ENCODE peak calls at places on chromosome X, in four cellular contexts. One of them, this sample, is unnamed.

GRCh38 chrX:80807606-80808159 is 2.0 kb downstream of the BRWD3 start:
- DNase-seq in HFF-Myc: peak
- DNase-seq in fibroblast of the aortic adventitia: peak
- DNase-seq in CD8-positive, alpha-beta T cell: no peak
- DNase-seq in this sample: no peak

GRCh38 chrX:40094041-40094899 is 3.5 kb downstream of the BCOR start:
- DNase-seq in HFF-Myc: no peak
- DNase-seq in fibroblast of the aortic adventitia: peak
- DNase-seq in CD8-positive, alpha-beta T cell: no peak
- DNase-seq in this sample: no peak

GRCh38 chrX:113512700-113513395 is 672.2 kb upstream of the AMOT start:
- DNase-seq in HFF-Myc: no peak
- DNase-seq in fibroblast of the aortic adventitia: peak
- DNase-seq in CD8-positive, alpha-beta T cell: no peak
- DNase-seq in this sample: no peak

GRCh38 chrX:20739038-20739745 is 472.5 kb upstream of the RPS6KA3 start:
- DNase-seq in HFF-Myc: no peak
- DNase-seq in fibroblast of the aortic adventitia: no peak
- DNase-seq in CD8-positive, alpha-beta T cell: no peak
- DNase-seq in this sample: no peak

GRCh38 chrX:143017272-143017671 is 8.5 kb upstream of the SPANXN4 start:
- DNase-seq in HFF-Myc: no peak
- DNase-seq in fibroblast of the aortic adventitia: no peak
- DNase-seq in CD8-positive, alpha-beta T cell: no peak
- DNase-seq in this sample: no peak

GRCh38 chrX:1609311-1609710 is 5.5 kb upstream of the ASMT start:
- DNase-seq in HFF-Myc: no peak
- DNase-seq in fibroblast of the aortic adventitia: no peak
- DNase-seq in CD8-positive, alpha-beta T cell: no peak
- DNase-seq in this sample: no peak

GRCh38 chrX:125926295-125926694 is 239.8 kb downstream of the DCAF12L2 start:
- DNase-seq in HFF-Myc: no peak
- DNase-seq in fibroblast of the aortic adventitia: no peak
- DNase-seq in CD8-positive, alpha-beta T cell: no peak
- DNase-seq in this sample: no peak

GRCh38 chrX:131988236-131988635 is 34.9 kb upstream of the STK26 start:
- DNase-seq in HFF-Myc: no peak
- DNase-seq in fibroblast of the aortic adventitia: no peak
- DNase-seq in CD8-positive, alpha-beta T cell: no peak
- DNase-seq in this sample: no peak

GRCh38 chrX:148337873-148338272 is 162.5 kb upstream of the AFF2 start:
- DNase-seq in HFF-Myc: no peak
- DNase-seq in fibroblast of the aortic adventitia: no peak
- DNase-seq in CD8-positive, alpha-beta T cell: no peak
- DNase-seq in this sample: no peak

GRCh38 chrX:10014462-10015373 is 47.6 kb downstream of the CLDN34 start:
- DNase-seq in HFF-Myc: no peak
- DNase-seq in fibroblast of the aortic adventitia: peak
- DNase-seq in CD8-positive, alpha-beta T cell: peak
- DNase-seq in this sample: peak

GRCh38 chrX:71637848-71638247 is 19.5 kb upstream of the CXCR3 start:
- DNase-seq in HFF-Myc: no peak
- DNase-seq in fibroblast of the aortic adventitia: peak
- DNase-seq in CD8-positive, alpha-beta T cell: no peak
- DNase-seq in this sample: no peak

GRCh38 chrX:7399373-7399772 is 251.4 kb upstream of the PUDP start:
- DNase-seq in HFF-Myc: no peak
- DNase-seq in fibroblast of the aortic adventitia: no peak
- DNase-seq in CD8-positive, alpha-beta T cell: no peak
- DNase-seq in this sample: no peak

GRCh38 chrX:134880866-134881265 is 109.9 kb upstream of the SMIM10 start:
- DNase-seq in HFF-Myc: no peak
- DNase-seq in fibroblast of the aortic adventitia: peak
- DNase-seq in CD8-positive, alpha-beta T cell: no peak
- DNase-seq in this sample: no peak

GRCh38 chrX:56764975-56765791 is 36.1 kb downstream of the NBDY start:
- DNase-seq in HFF-Myc: no peak
- DNase-seq in fibroblast of the aortic adventitia: no peak
- DNase-seq in CD8-positive, alpha-beta T cell: no peak
- DNase-seq in this sample: no peak
- H3K4me3 ChIP-seq in HFF-Myc: no peak
- H3K4me3 ChIP-seq in fibroblast of the aortic adventitia: no peak
- H3K4me3 ChIP-seq in CD8-positive, alpha-beta T cell: peak
- H3K4me3 ChIP-seq in this sample: peak

DNA sequence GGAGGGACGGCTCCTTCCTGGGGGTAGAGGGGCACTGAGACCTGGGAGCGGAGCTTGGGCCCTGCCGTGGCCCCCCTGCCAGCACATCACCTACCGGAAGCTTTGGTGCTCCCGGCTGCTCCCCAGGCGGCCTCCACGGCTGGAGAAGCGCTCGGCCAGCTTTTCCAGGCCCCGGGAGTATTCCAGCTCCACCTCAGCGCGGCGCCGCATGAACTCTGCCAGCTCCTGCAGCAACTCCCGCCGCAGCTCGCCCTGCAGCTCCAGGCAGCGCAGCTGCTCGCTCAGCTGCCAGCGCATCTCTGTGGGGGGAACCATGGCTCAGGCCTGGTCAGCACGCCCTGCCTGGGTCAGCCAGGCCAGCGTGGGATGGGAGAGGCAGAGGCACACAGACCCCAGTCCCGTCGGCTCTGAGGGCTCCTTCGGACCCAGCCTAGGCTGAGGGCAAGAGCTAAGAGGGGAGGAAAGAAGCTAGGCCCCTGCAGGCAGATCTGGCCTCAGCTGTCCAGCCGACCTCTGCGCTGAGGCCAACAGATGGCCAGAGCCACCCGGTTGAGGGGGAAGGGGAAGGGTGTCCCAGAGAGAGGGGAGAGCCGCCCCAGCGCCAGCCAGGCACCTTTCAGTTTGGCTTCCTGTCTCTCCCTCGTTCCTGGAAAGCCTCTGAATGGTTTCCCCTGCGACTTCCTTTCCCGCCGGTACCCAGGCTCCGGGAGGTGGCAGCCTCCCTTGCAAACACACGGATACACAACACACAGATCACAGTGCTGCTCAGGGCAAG is 4.4 kb downstream of the ARHGAP4 start:
- DNase-seq in HFF-Myc: no peak
- DNase-seq in fibroblast of the aortic adventitia: peak
- DNase-seq in CD8-positive, alpha-beta T cell: no peak
- DNase-seq in this sample: no peak
- H3K4me3 ChIP-seq in HFF-Myc: no peak
- H3K4me3 ChIP-seq in fibroblast of the aortic adventitia: no peak
- H3K4me3 ChIP-seq in CD8-positive, alpha-beta T cell: peak
- H3K4me3 ChIP-seq in this sample: no peak

DNA sequence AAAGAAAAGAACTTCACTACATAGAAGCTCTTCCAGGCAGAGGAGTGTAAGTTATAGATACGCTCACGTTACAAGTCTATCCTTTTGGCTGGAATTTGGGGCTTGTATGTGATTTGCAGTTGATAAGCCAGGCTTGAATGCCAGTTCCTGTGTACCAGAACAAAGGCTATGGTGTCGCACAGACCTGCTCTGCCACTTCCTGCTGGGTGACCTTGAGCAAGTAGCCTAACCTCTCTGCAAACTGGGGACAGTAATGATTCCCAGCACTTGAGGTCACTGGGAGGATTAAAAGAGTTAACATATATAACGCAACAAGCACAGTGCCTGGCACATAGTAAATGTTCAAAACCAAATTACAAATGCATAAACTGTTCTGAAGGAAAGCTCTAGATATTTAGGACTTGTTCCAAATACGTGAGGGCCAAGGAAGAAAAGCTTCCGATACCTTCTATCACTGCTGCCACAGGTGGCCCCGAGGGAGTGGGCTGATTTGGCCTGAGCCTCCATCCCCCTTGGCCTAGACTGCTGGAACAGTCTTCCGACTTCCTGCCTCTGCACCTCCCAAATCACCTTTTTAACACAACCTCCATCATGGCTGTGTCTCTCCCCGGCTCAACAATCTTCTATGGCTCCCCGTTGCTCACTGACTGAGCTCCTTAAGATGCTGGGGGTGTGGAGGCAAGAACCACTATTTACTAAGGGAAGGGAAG is 1.3 kb upstream of the SOWAHD start:
- DNase-seq in HFF-Myc: no peak
- DNase-seq in fibroblast of the aortic adventitia: no peak
- DNase-seq in CD8-positive, alpha-beta T cell: no peak
- DNase-seq in this sample: no peak
- H3K4me3 ChIP-seq in HFF-Myc: no peak
- H3K4me3 ChIP-seq in fibroblast of the aortic adventitia: no peak
- H3K4me3 ChIP-seq in CD8-positive, alpha-beta T cell: no peak
- H3K4me3 ChIP-seq in this sample: no peak

GRCh38 chrX:88439935-88440334 is 307.1 kb upstream of the CPXCR1 start:
- DNase-seq in HFF-Myc: no peak
- DNase-seq in fibroblast of the aortic adventitia: no peak
- DNase-seq in CD8-positive, alpha-beta T cell: no peak
- DNase-seq in this sample: no peak
- H3K4me3 ChIP-seq in HFF-Myc: no peak
- H3K4me3 ChIP-seq in fibroblast of the aortic adventitia: no peak
- H3K4me3 ChIP-seq in CD8-positive, alpha-beta T cell: no peak
- H3K4me3 ChIP-seq in this sample: no peak